ENCODE peak calls at places on chromosomes 2 and 18, in eight cellular contexts. R, F, S, B, G, L, Y and O are unnamed samples.

GRCh38 chr18:71807586-71807985 is 736.6 kb downstream of the CBLN2 start:
- DNase-seq in R (no peak), F (no peak), S (no peak), B (no peak), G (no peak), L (no peak), Y (no peak), O (no peak)

GRCh38 chr2:66414896-66415295 is 20.0 kb upstream of the MEIS1 start:
- DNase-seq in R (no peak), F (no peak), S (no peak), B (no peak), G (no peak), L (no peak), Y (no peak), O (no peak)

GRCh38 chr2:106885981-106886915 is at the start of gene ST6GAL2:
- DNase-seq in R (peak), F (peak), S (no peak), B (peak), G (peak), L (peak), Y (no peak), O (no peak)

GRCh38 chr2:12303181-12304030 is 413.3 kb upstream of the TRIB2 start:
- DNase-seq in R (no peak), F (no peak), S (no peak), B (no peak), G (no peak), L (no peak), Y (no peak), O (no peak)

GRCh38 chr2:116804901-116805300 is 1009.6 kb upstream of the DDX18 start:
- DNase-seq in R (no peak), F (no peak), S (no peak), B (no peak), G (no peak), L (no peak), Y (no peak), O (no peak)

GRCh38 chr18:70288851-70289328 is at the start of gene SOCS6:
- DNase-seq in R (no peak), F (peak), S (peak), B (peak), G (peak), L (peak), Y (peak), O (no peak)

GRCh38 chr2:203869610-203870042 is 2.1 kb downstream of the CTLA4 start:
- DNase-seq in R (no peak), F (no peak), S (no peak), B (no peak), G (no peak), L (no peak), Y (no peak), O (no peak)

GRCh38 chr2:37563375-37564011 is 107.9 kb downstream of the CDC42EP3 start:
- DNase-seq in R (no peak), F (no peak), S (no peak), B (no peak), G (no peak), L (no peak), Y (no peak), O (no peak)

GRCh38 chr2:100042559-100042958 is 99.8 kb downstream of the AFF3 start:
- DNase-seq in R (no peak), F (no peak), S (no peak), B (no peak), G (no peak), L (no peak), Y (no peak), O (no peak)

GRCh38 chr2:203814661-203815540 is 52.7 kb upstream of the CTLA4 start:
- DNase-seq in R (peak), F (peak), S (peak), B (peak), G (peak), L (no peak), Y (peak), O (no peak)

GRCh38 chr2:63903003-63903402 is 61.3 kb downstream of the UGP2 start:
- DNase-seq in R (peak), F (no peak), S (no peak), B (no peak), G (no peak), L (no peak), Y (no peak), O (no peak)

GRCh38 chr2:214808961-214809750 is at the start of gene BARD1:
- DNase-seq in R (peak), F (peak), S (peak), B (no peak), G (peak), L (peak), Y (peak), O (no peak)

GRCh38 chr2:160406591-160407392 is 86.8 kb downstream of the RBMS1 start:
- DNase-seq in R (peak), F (peak), S (peak), B (peak), G (peak), L (peak), Y (no peak), O (no peak)

GRCh38 chr2:162327134-162327769 is 8.8 kb upstream of the IFIH1 start:
- DNase-seq in R (no peak), F (no peak), S (no peak), B (no peak), G (no peak), L (no peak), Y (no peak), O (no peak)

GRCh38 chr18:36187138-36187825 is at the start of gene MOCOS:
- DNase-seq in R (peak), F (peak), S (peak), B (no peak), G (peak), L (peak), Y (peak), O (no peak)

GRCh38 chr18:9612215-9612830 is 2.0 kb downstream of the PPP4R1 start:
- DNase-seq in R (peak), F (no peak), S (no peak), B (peak), G (peak), L (no peak), Y (peak), O (no peak)

DNA sequence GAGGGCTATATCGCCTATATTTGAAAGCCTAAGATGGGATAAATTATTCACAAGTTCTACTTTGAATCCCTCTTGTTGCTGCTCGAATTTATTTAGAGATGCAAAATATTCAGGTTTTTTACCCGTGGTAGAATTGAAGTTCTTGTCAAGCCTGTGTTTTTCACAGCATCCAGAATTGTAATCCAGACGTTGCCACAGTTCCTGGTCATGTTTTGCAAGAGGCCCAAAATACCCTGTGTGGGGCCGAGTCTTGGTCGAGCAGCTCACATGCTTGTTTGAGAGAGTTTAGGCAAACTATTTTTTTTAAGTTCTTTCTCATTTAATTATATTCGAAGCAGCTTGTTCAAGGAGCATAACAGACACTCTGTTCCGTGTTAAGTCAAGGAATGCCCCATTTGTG is 2.6 kb downstream of the SALL3 start:
- DNase-seq in R (no peak), F (no peak), S (no peak), B (no peak), G (no peak), L (no peak), Y (no peak), O (no peak)
- TF ChIP-seq CTCF in R (no peak), F (no peak), S (no peak), B (no peak), G (no peak), L (no peak), Y (no peak), O (no peak)

DNA sequence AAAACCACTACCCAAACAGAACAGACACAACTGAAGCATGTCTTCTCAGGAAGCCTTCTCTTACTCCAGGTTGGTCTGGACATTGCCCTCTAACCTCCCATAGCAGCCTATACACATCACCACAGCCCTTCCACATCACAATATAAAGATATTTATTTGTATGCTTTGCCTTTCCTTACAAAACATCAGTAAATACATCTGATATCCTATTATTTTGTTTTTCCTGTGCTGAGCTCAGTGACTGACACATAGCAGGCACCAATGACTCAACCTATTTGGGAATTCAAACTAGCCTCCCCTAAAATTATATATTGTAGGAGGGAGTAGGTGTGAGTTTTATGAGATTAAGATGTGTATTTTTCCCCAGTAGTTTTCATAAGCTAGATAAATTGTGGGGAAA is 28.8 kb downstream of the SLC40A1 start:
- DNase-seq in R (no peak), F (no peak), S (no peak), B (no peak), G (no peak), L (no peak), Y (no peak), O (no peak)
- H3K4me3 ChIP-seq in R (no peak), F (no peak), S (no peak), B (no peak), G (no peak), L (no peak), Y (no peak), O (no peak)

DNA sequence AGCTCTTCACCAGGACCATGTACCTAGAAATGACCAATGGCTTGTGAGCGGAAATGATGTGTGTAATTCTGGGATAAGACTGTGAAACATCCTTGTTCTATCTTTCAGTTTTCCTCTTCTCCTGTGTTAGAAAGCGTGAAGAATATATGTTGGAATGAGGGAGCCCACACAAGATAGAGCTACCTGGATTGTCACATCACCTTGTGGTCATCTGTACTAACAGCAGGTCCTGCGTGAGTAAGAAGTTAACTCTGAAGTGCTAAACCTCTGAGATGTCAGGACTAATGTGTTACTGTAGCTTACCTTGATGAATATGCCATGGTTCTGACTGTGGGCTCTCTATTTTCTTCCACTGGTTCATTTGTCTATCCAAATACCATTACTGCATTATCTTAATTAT is 75.6 kb downstream of the FASTKD2 start:
- DNase-seq in R (no peak), F (no peak), S (no peak), B (no peak), G (peak), L (no peak), Y (no peak), O (no peak)
- TF ChIP-seq CTCF in R (no peak), F (peak), S (no peak), B (no peak), G (no peak), L (no peak), Y (no peak), O (no peak)

DNA sequence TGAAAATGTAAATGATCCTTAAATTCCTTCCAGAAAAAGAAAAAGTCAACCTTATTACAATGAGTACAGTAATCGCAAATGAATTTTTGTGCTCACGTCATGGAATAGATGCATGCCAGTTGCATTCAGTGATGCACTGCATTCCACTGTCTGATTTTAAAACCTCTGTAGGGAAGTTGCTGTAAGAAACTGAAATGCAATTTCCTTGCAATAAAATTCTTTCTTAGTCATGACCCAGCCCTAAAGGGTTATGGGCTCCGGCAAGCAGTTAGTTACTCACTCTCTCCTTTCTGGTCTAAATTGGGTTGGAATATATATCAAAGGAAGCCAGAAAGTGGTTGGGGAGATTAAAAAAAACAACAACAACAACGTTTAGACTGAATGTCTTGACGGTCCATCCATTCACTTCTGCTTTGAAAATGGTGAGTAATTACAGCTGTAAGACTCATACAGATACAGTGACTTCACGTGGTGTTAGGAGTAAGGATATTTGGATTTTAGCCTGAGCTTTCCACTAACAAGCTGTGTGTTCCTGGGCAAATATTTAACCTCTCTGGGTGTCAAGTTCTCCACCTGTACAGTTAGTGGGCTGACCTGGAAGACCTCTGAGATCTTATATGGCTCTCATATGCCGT is 8.6 kb upstream of the RND3 start:
- DNase-seq in R (peak), F (no peak), S (no peak), B (no peak), G (no peak), L (no peak), Y (no peak), O (peak)
- H3K4me3 ChIP-seq in R (peak), F (no peak), S (no peak), B (no peak), G (no peak), L (no peak), Y (no peak), O (no peak)

GRCh38 chr2:17171446-17172049 is 346.7 kb downstream of the RAD51AP2 start:
- DNase-seq in R (peak), F (peak), S (no peak), B (peak), G (peak), L (no peak), Y (no peak), O (no peak)
- TF ChIP-seq CTCF in R (peak), F (peak), S (no peak), B (peak), G (peak), L (no peak), Y (no peak), O (peak)

GRCh38 chr18:76476665-76477561 is 18.1 kb downstream of the ZNF516 start:
- DNase-seq in R (peak), F (no peak), S (no peak), B (no peak), G (no peak), L (no peak), Y (no peak), O (peak)
- H3K4me3 ChIP-seq in R (peak), F (no peak), S (peak), B (no peak), G (no peak), L (peak), Y (peak), O (peak)

DNA sequence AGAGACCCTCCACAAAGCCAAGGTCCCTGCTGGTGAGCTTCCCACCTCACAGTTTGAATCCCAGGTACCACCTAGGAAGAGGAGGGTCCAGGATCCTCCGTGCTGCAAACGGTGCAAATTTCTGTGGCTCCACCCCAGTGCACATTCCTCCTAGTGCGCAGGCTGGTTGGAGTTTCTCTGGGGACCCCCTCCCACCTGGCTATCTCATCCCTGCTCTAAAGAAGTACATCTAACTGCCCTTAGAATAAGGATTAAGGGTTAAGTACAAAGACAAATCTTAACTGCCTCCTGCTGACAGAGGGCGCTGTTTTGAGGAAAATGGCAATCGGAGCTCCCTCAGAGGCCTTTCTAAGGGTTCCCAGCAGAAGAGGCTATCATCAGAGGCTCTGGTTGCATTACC is 109.6 kb upstream of the FSIP2 start:
- DNase-seq in R (peak), F (peak), S (no peak), B (no peak), G (no peak), L (no peak), Y (no peak), O (no peak)
- TF ChIP-seq CTCF in R (no peak), F (peak), S (no peak), B (no peak), G (no peak), L (no peak), Y (no peak), O (no peak)

GRCh38 chr2:200425026-200425821 is 84.6 kb downstream of the KCTD18 start:
- DNase-seq in R (no peak), F (no peak), S (no peak), B (no peak), G (no peak), L (no peak), Y (no peak), O (no peak)

GRCh38 chr2:200428961-200429665 is 80.8 kb downstream of the KCTD18 start:
- DNase-seq in R (no peak), F (no peak), S (no peak), B (no peak), G (no peak), L (no peak), Y (no peak), O (no peak)

GRCh38 chr2:200430017-200430416 is 79.9 kb downstream of the KCTD18 start:
- DNase-seq in R (no peak), F (no peak), S (no peak), B (no peak), G (no peak), L (no peak), Y (no peak), O (no peak)

GRCh38 chr2:200423552-200423951 is 86.3 kb downstream of the KCTD18 start:
- DNase-seq in R (no peak), F (no peak), S (no peak), B (no peak), G (no peak), L (no peak), Y (no peak), O (no peak)

GRCh38 chr2:200426754-200427153 is 83.1 kb downstream of the KCTD18 start:
- DNase-seq in R (no peak), F (no peak), S (no peak), B (no peak), G (no peak), L (no peak), Y (no peak), O (no peak)
- H3K4me3 ChIP-seq in R (no peak), F (no peak), S (no peak), B (no peak), G (no peak), L (no peak), Y (no peak), O (no peak)